ENCODE peak calls at places on chromosome 1, in nine cellular contexts. One of them, this sample, is unnamed.

GRCh38 chr1:201275266-201275666 is 8.0 kb upstream of the PKP1 start:
- DNase-seq in heart left ventricle: peak; percentile 93
- DNase-seq in cardiac muscle cell: no peak
- DNase-seq in body of pancreas: no peak
- DNase-seq in prostate gland: peak; percentile 68
- DNase-seq in left ventricle myocardium inferior: peak; percentile 73
- DNase-seq in PC-9: peak; percentile 98
- DNase-seq in dorsolateral prefrontal cortex: no peak
- DNase-seq in ovary: no peak
- DNase-seq in this sample: peak; percentile 49

GRCh38 chr1:66334311-66334710 is 199.6 kb upstream of the SGIP1 start:
- DNase-seq in heart left ventricle: no peak
- DNase-seq in cardiac muscle cell: no peak
- DNase-seq in body of pancreas: no peak
- DNase-seq in prostate gland: no peak
- DNase-seq in left ventricle myocardium inferior: no peak
- DNase-seq in PC-9: no peak
- DNase-seq in dorsolateral prefrontal cortex: no peak
- DNase-seq in ovary: no peak
- DNase-seq in this sample: no peak

GRCh38 chr1:22025368-22026154 is 24.1 kb downstream of the CELA3A start:
- DNase-seq in heart left ventricle: peak; percentile 92
- DNase-seq in cardiac muscle cell: peak; percentile 92
- DNase-seq in body of pancreas: peak; percentile 77
- DNase-seq in prostate gland: peak; percentile 87
- DNase-seq in left ventricle myocardium inferior: peak; percentile 83
- DNase-seq in PC-9: peak; percentile 80
- DNase-seq in dorsolateral prefrontal cortex: peak; percentile 76
- DNase-seq in ovary: peak; percentile 81
- DNase-seq in this sample: peak; percentile 89

GRCh38 chr1:36100376-36100775 is 11.7 kb downstream of the ADPRS start:
- DNase-seq in heart left ventricle: no peak
- DNase-seq in cardiac muscle cell: no peak
- DNase-seq in body of pancreas: no peak
- DNase-seq in prostate gland: no peak
- DNase-seq in left ventricle myocardium inferior: peak; percentile 9
- DNase-seq in PC-9: no peak
- DNase-seq in dorsolateral prefrontal cortex: no peak
- DNase-seq in ovary: no peak
- DNase-seq in this sample: no peak

GRCh38 chr1:6500446-6501406 is 9.3 kb upstream of the PLEKHG5 start:
- DNase-seq in heart left ventricle: no peak
- DNase-seq in cardiac muscle cell: no peak
- DNase-seq in body of pancreas: no peak
- DNase-seq in prostate gland: no peak
- DNase-seq in left ventricle myocardium inferior: no peak
- DNase-seq in PC-9: no peak
- DNase-seq in dorsolateral prefrontal cortex: no peak
- DNase-seq in ovary: peak; percentile 34
- DNase-seq in this sample: no peak

GRCh38 chr1:201896951-201897391 is 8.3 kb downstream of the SHISA4 start:
- DNase-seq in heart left ventricle: peak; percentile 83
- DNase-seq in cardiac muscle cell: no peak
- DNase-seq in body of pancreas: no peak
- DNase-seq in prostate gland: no peak
- DNase-seq in left ventricle myocardium inferior: peak; percentile 58
- DNase-seq in PC-9: peak; percentile 77
- DNase-seq in dorsolateral prefrontal cortex: no peak
- DNase-seq in ovary: peak; percentile 40
- DNase-seq in this sample: no peak

GRCh38 chr1:227891223-227891954 is 56.3 kb downstream of the WNT9A start:
- DNase-seq in heart left ventricle: no peak
- DNase-seq in cardiac muscle cell: no peak
- DNase-seq in body of pancreas: peak; percentile 4
- DNase-seq in prostate gland: peak; percentile 6
- DNase-seq in left ventricle myocardium inferior: no peak
- DNase-seq in PC-9: no peak
- DNase-seq in dorsolateral prefrontal cortex: peak; percentile 11
- DNase-seq in ovary: no peak
- DNase-seq in this sample: no peak

GRCh38 chr1:109750920-109751319 is 10.1 kb upstream of the GSTM3 start:
- DNase-seq in heart left ventricle: no peak
- DNase-seq in cardiac muscle cell: no peak
- DNase-seq in body of pancreas: no peak
- DNase-seq in prostate gland: no peak
- DNase-seq in left ventricle myocardium inferior: no peak
- DNase-seq in PC-9: no peak
- DNase-seq in dorsolateral prefrontal cortex: no peak
- DNase-seq in ovary: no peak
- DNase-seq in this sample: no peak

GRCh38 chr1:53728196-53728595 is 10.8 kb downstream of the GLIS1 start:
- DNase-seq in heart left ventricle: no peak
- DNase-seq in cardiac muscle cell: no peak
- DNase-seq in body of pancreas: no peak
- DNase-seq in prostate gland: no peak
- DNase-seq in left ventricle myocardium inferior: no peak
- DNase-seq in PC-9: no peak
- DNase-seq in dorsolateral prefrontal cortex: no peak
- DNase-seq in ovary: no peak
- DNase-seq in this sample: no peak

GRCh38 chr1:156707486-156708244 is 2.3 kb upstream of the CRABP2 start:
- DNase-seq in heart left ventricle: no peak
- DNase-seq in cardiac muscle cell: no peak
- DNase-seq in body of pancreas: no peak
- DNase-seq in prostate gland: no peak
- DNase-seq in left ventricle myocardium inferior: no peak
- DNase-seq in PC-9: no peak
- DNase-seq in dorsolateral prefrontal cortex: no peak
- DNase-seq in ovary: no peak
- DNase-seq in this sample: no peak

GRCh38 chr1:167342846-167343245 is 122.2 kb downstream of the POU2F1 start:
- DNase-seq in heart left ventricle: no peak
- DNase-seq in cardiac muscle cell: no peak
- DNase-seq in body of pancreas: no peak
- DNase-seq in prostate gland: no peak
- DNase-seq in left ventricle myocardium inferior: no peak
- DNase-seq in PC-9: no peak
- DNase-seq in dorsolateral prefrontal cortex: no peak
- DNase-seq in ovary: no peak
- DNase-seq in this sample: no peak

GRCh38 chr1:232127190-232127589 is 500.6 kb downstream of the DISC1 start:
- DNase-seq in heart left ventricle: no peak
- DNase-seq in cardiac muscle cell: no peak
- DNase-seq in body of pancreas: no peak
- DNase-seq in prostate gland: no peak
- DNase-seq in left ventricle myocardium inferior: no peak
- DNase-seq in PC-9: no peak
- DNase-seq in dorsolateral prefrontal cortex: no peak
- DNase-seq in ovary: no peak
- DNase-seq in this sample: peak; percentile 83

GRCh38 chr1:42429623-42430022 is 26.2 kb downstream of the ZMYND12 start:
- DNase-seq in heart left ventricle: no peak
- DNase-seq in cardiac muscle cell: no peak
- DNase-seq in body of pancreas: no peak
- DNase-seq in prostate gland: no peak
- DNase-seq in left ventricle myocardium inferior: no peak
- DNase-seq in PC-9: no peak
- DNase-seq in dorsolateral prefrontal cortex: no peak
- DNase-seq in ovary: no peak
- DNase-seq in this sample: no peak

GRCh38 chr1:7541629-7542028 is 229.5 kb upstream of the VAMP3 start:
- DNase-seq in heart left ventricle: peak; percentile 20
- DNase-seq in cardiac muscle cell: no peak
- DNase-seq in body of pancreas: no peak
- DNase-seq in prostate gland: no peak
- DNase-seq in left ventricle myocardium inferior: no peak
- DNase-seq in PC-9: no peak
- DNase-seq in dorsolateral prefrontal cortex: no peak
- DNase-seq in ovary: no peak
- DNase-seq in this sample: no peak

GRCh38 chr1:14926818-14927555 is 226.6 kb upstream of the TMEM51 start:
- DNase-seq in heart left ventricle: no peak
- DNase-seq in cardiac muscle cell: no peak
- DNase-seq in body of pancreas: no peak
- DNase-seq in prostate gland: no peak
- DNase-seq in left ventricle myocardium inferior: no peak
- DNase-seq in PC-9: no peak
- DNase-seq in dorsolateral prefrontal cortex: no peak
- DNase-seq in ovary: no peak
- DNase-seq in this sample: no peak

GRCh38 chr1:245361951-245362350 is 207.2 kb downstream of the KIF26B start:
- DNase-seq in heart left ventricle: no peak
- DNase-seq in cardiac muscle cell: no peak
- DNase-seq in body of pancreas: no peak
- DNase-seq in prostate gland: no peak
- DNase-seq in left ventricle myocardium inferior: no peak
- DNase-seq in PC-9: no peak
- DNase-seq in dorsolateral prefrontal cortex: no peak
- DNase-seq in ovary: no peak
- DNase-seq in this sample: no peak

GRCh38 chr1:17183388-17184160 is 21.4 kb upstream of the PADI1 start:
- DNase-seq in heart left ventricle: no peak
- DNase-seq in cardiac muscle cell: no peak
- DNase-seq in body of pancreas: no peak
- DNase-seq in prostate gland: no peak
- DNase-seq in left ventricle myocardium inferior: no peak
- DNase-seq in PC-9: no peak
- DNase-seq in dorsolateral prefrontal cortex: no peak
- DNase-seq in ovary: no peak
- DNase-seq in this sample: no peak

GRCh38 chr1:16491056-16491675 is 22.9 kb downstream of the RNU1-1 start:
- DNase-seq in heart left ventricle: no peak
- DNase-seq in cardiac muscle cell: no peak
- DNase-seq in body of pancreas: no peak
- DNase-seq in prostate gland: no peak
- DNase-seq in left ventricle myocardium inferior: no peak
- DNase-seq in PC-9: no peak
- DNase-seq in dorsolateral prefrontal cortex: no peak
- DNase-seq in ovary: no peak
- DNase-seq in this sample: no peak

GRCh38 chr1:248786106-248786665 is 30.6 kb upstream of the LYPD8 start:
- DNase-seq in heart left ventricle: no peak
- DNase-seq in cardiac muscle cell: no peak
- DNase-seq in body of pancreas: no peak
- DNase-seq in prostate gland: no peak
- DNase-seq in left ventricle myocardium inferior: no peak
- DNase-seq in PC-9: no peak
- DNase-seq in dorsolateral prefrontal cortex: no peak
- DNase-seq in ovary: no peak
- DNase-seq in this sample: no peak

GRCh38 chr1:185342672-185343259 is 25.7 kb upstream of the IVNS1ABP start:
- DNase-seq in heart left ventricle: no peak
- DNase-seq in cardiac muscle cell: no peak
- DNase-seq in body of pancreas: no peak
- DNase-seq in prostate gland: no peak
- DNase-seq in left ventricle myocardium inferior: no peak
- DNase-seq in PC-9: no peak
- DNase-seq in dorsolateral prefrontal cortex: no peak
- DNase-seq in ovary: no peak
- DNase-seq in this sample: no peak

GRCh38 chr1:76494807-76495206 is 372.5 kb upstream of the ST6GALNAC5 start:
- DNase-seq in heart left ventricle: no peak
- DNase-seq in cardiac muscle cell: no peak
- DNase-seq in body of pancreas: no peak
- DNase-seq in prostate gland: no peak
- DNase-seq in left ventricle myocardium inferior: no peak
- DNase-seq in PC-9: no peak
- DNase-seq in dorsolateral prefrontal cortex: no peak
- DNase-seq in ovary: no peak
- DNase-seq in this sample: peak; percentile 26

GRCh38 chr1:96641292-96641691 is 80.3 kb upstream of the PTBP2 start:
- DNase-seq in heart left ventricle: no peak
- DNase-seq in cardiac muscle cell: no peak
- DNase-seq in body of pancreas: no peak
- DNase-seq in prostate gland: no peak
- DNase-seq in left ventricle myocardium inferior: no peak
- DNase-seq in PC-9: no peak
- DNase-seq in dorsolateral prefrontal cortex: no peak
- DNase-seq in ovary: no peak
- DNase-seq in this sample: no peak

GRCh38 chr1:204565617-204566582 is 49.7 kb downstream of the MDM4 start:
- DNase-seq in heart left ventricle: no peak
- DNase-seq in cardiac muscle cell: peak; percentile 71
- DNase-seq in body of pancreas: peak; percentile 41
- DNase-seq in prostate gland: peak; percentile 39
- DNase-seq in left ventricle myocardium inferior: no peak
- DNase-seq in PC-9: peak; percentile 58
- DNase-seq in dorsolateral prefrontal cortex: no peak
- DNase-seq in ovary: peak; percentile 53
- DNase-seq in this sample: peak; percentile 63
- TF ChIP-seq CTCF in heart left ventricle: peak; percentile 68
- TF ChIP-seq CTCF in cardiac muscle cell: peak; percentile 65
- TF ChIP-seq CTCF in body of pancreas: peak; percentile 60
- TF ChIP-seq CTCF in prostate gland: peak; percentile 59
- TF ChIP-seq CTCF in left ventricle myocardium inferior: peak; percentile 73
- TF ChIP-seq CTCF in PC-9: peak; percentile 89
- TF ChIP-seq CTCF in dorsolateral prefrontal cortex: peak; percentile 71
- TF ChIP-seq CTCF in ovary: peak; percentile 15
- TF ChIP-seq CTCF in this sample: peak; percentile 75

DNA sequence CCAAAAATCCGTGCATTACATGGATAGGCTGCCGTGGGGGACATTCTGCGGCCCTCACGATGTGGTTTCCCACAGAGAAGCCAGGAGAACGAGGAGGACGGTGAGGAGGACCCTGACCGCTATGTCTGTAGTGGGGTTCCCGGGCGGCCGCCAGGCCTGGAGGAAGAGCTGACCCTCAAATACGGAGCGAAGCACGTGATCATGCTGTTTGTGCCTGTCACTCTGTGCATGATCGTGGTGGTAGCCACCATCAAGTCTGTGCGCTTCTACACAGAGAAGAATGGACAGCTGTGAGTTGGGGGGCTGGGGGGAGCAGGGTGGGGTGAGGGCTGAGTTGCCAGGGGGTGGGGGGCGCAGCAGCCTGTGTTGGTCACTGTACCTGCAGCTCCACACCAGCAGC is 13.2 kb downstream of the PSEN2 start:
- DNase-seq in heart left ventricle: no peak
- DNase-seq in cardiac muscle cell: no peak
- DNase-seq in body of pancreas: no peak
- DNase-seq in prostate gland: no peak
- DNase-seq in left ventricle myocardium inferior: no peak
- DNase-seq in PC-9: no peak
- DNase-seq in dorsolateral prefrontal cortex: no peak
- DNase-seq in ovary: no peak
- DNase-seq in this sample: no peak
- H3K4me3 ChIP-seq in heart left ventricle: no peak overlapping the region
- H3K4me3 ChIP-seq in cardiac muscle cell: no peak overlapping the region
- H3K4me3 ChIP-seq in body of pancreas: no peak overlapping the region
- H3K4me3 ChIP-seq in prostate gland: no peak overlapping the region
- H3K4me3 ChIP-seq in left ventricle myocardium inferior: no peak overlapping the region
- H3K4me3 ChIP-seq in PC-9: no peak overlapping the region
- H3K4me3 ChIP-seq in dorsolateral prefrontal cortex: no peak overlapping the region
- H3K4me3 ChIP-seq in ovary: no peak overlapping the region
- H3K4me3 ChIP-seq in this sample: no peak overlapping the region

GRCh38 chr1:103461171-103462105 is 64.1 kb upstream of the RNPC3 start:
- DNase-seq in heart left ventricle: no peak
- DNase-seq in cardiac muscle cell: peak; percentile 18
- DNase-seq in body of pancreas: no peak
- DNase-seq in prostate gland: no peak
- DNase-seq in left ventricle myocardium inferior: no peak
- DNase-seq in PC-9: no peak
- DNase-seq in dorsolateral prefrontal cortex: no peak
- DNase-seq in ovary: no peak
- DNase-seq in this sample: no peak
- TF ChIP-seq CTCF in heart left ventricle: peak; percentile 44
- TF ChIP-seq CTCF in cardiac muscle cell: peak; percentile 57
- TF ChIP-seq CTCF in body of pancreas: peak; percentile 58
- TF ChIP-seq CTCF in prostate gland: peak; percentile 22
- TF ChIP-seq CTCF in left ventricle myocardium inferior: peak; percentile 61
- TF ChIP-seq CTCF in PC-9: peak; percentile 83
- TF ChIP-seq CTCF in dorsolateral prefrontal cortex: peak; percentile 46
- TF ChIP-seq CTCF in ovary: no peak
- TF ChIP-seq CTCF in this sample: peak; percentile 26

GRCh38 chr1:24294757-24295371 is 24.3 kb upstream of the GRHL3 start:
- DNase-seq in heart left ventricle: peak; percentile 29
- DNase-seq in cardiac muscle cell: no peak
- DNase-seq in body of pancreas: peak; percentile 27
- DNase-seq in prostate gland: peak; percentile 76
- DNase-seq in left ventricle myocardium inferior: no peak
- DNase-seq in PC-9: peak; percentile 79
- DNase-seq in dorsolateral prefrontal cortex: no peak
- DNase-seq in ovary: peak; percentile 73
- DNase-seq in this sample: no peak
- H3K4me3 ChIP-seq in heart left ventricle: no peak overlapping the region
- H3K4me3 ChIP-seq in cardiac muscle cell: no peak overlapping the region
- H3K4me3 ChIP-seq in body of pancreas: no peak overlapping the region
- H3K4me3 ChIP-seq in prostate gland: no peak overlapping the region
- H3K4me3 ChIP-seq in left ventricle myocardium inferior: no peak overlapping the region
- H3K4me3 ChIP-seq in PC-9: peak overlapping the region; percentile 46
- H3K4me3 ChIP-seq in dorsolateral prefrontal cortex: no peak overlapping the region
- H3K4me3 ChIP-seq in ovary: no peak overlapping the region
- H3K4me3 ChIP-seq in this sample: no peak overlapping the region